ENCODE peak calls at places on chromosomes 16 and 17, in nine cellular contexts. W is AG04450; M is stimulated activated CD4-positive, alpha-beta T cell treated with anti-CD3 and anti-CD28 coated beads, Interleukin-4, amount 100 ng/mL, for 48 hours; I is caudate nucleus; Y is LNCaP clone FGC; X is NCI-H2081; U is NCI-H510A treated with DMSO at 0.1 percent for 48 hours; B is effector CD4-positive, alpha-beta T cell; L is anterior cingulate cortex. K is an unnamed sample.
A peak's percentile ranks its signal among the peaks of the same experiment; 100 is the strongest.

GRCh38 chr17:64777413-64778101 is 115.5 kb upstream of the SMURF2 start:
- DNase-seq in L (no peak), Y (no peak), U (no peak), W (no peak), X (no peak), B (no peak), I (peak; percentile 32), M (no peak), K (no peak)

GRCh38 chr17:75271955-75272847 is 1.2 kb upstream of the MIF4GD start:
- DNase-seq in B (no peak), L (no peak), Y (no peak), M (no peak), U (no peak), W (no peak), X (peak; percentile 21), I (peak; percentile 27), K (no peak)

GRCh38 chr17:9893606-9894005 is 11.5 kb downstream of the RCVRN start:
- DNase-seq in L (no peak), M (no peak), W (no peak), Y (no peak), I (no peak), U (no peak), X (no peak), B (no peak), K (no peak)

GRCh38 chr17:38511126-38512108 is 83.2 kb downstream of the ARHGAP23 start:
- DNase-seq in M (no peak), X (no peak), I (no peak), B (no peak), U (no peak), Y (no peak), L (no peak), W (no peak), K (no peak)

GRCh38 chr16:14306485-14307058 is 235.5 kb downstream of the MRTFB start:
- DNase-seq in B (no peak), X (no peak), L (no peak), Y (no peak), M (no peak), U (no peak), I (no peak), W (no peak), K (no peak)

GRCh38 chr16:51465026-51465425 is 314.0 kb upstream of the SALL1 start:
- DNase-seq in U (no peak), W (no peak), L (no peak), B (no peak), X (no peak), Y (no peak), I (no peak), M (no peak), K (no peak)

GRCh38 chr17:4678448-4679026 is 25.4 kb downstream of the PELP1 start:
- DNase-seq in W (peak; percentile 56), B (no peak), U (no peak), X (no peak), Y (peak; percentile 40), M (peak; percentile 19), L (no peak), I (no peak), K (no peak)

GRCh38 chr17:81403671-81404534 is 8.6 kb downstream of the BAHCC1 start:
- DNase-seq in U (no peak), W (no peak), L (no peak), B (no peak), I (peak; percentile 23), M (no peak), X (no peak), Y (no peak), K (no peak)

GRCh38 chr16:85554114-85554790 is 58.9 kb upstream of the GSE1 start:
- DNase-seq in U (peak; percentile 33), M (peak; percentile 63), Y (peak; percentile 56), W (no peak), I (peak; percentile 24), X (peak; percentile 72), L (peak; percentile 69), B (peak; percentile 62), K (no peak)

GRCh38 chr17:16466407-16466806 is 25.6 kb downstream of the LRRC75A start:
- DNase-seq in B (no peak), L (no peak), W (no peak), X (no peak), Y (no peak), M (no peak), U (no peak), I (no peak), K (no peak)

GRCh38 chr17:81094744-81095607 is 60.0 kb downstream of the BAIAP2 start:
- DNase-seq in L (peak; percentile 82), X (peak; percentile 63), I (peak; percentile 87), M (peak; percentile 75), W (peak; percentile 98), U (peak; percentile 58), B (peak; percentile 89), Y (no peak), K (peak; percentile 82)

GRCh38 chr16:4690946-4691665 is 2.3 kb upstream of the NUDT16L1 start:
- DNase-seq in B (no peak), U (no peak), L (no peak), W (no peak), I (no peak), X (no peak), M (no peak), Y (no peak), K (no peak)

GRCh38 chr17:1201132-1201702 is 21.4 kb upstream of the ABR start:
- DNase-seq in U (no peak), M (no peak), L (no peak), B (no peak), Y (no peak), W (no peak), I (no peak), X (no peak), K (no peak)

GRCh38 chr16:9658586-9658985 is 523.6 kb downstream of the GRIN2A start:
- DNase-seq in X (no peak), B (no peak), I (no peak), L (no peak), M (no peak), Y (no peak), W (no peak), U (no peak), K (no peak)

GRCh38 chr17:1180958-1181768 is 1.4 kb upstream of the ABR start:
- DNase-seq in I (peak; percentile 79), X (no peak), L (peak; percentile 74), Y (no peak), W (no peak), B (no peak), U (no peak), M (no peak), K (no peak)

GRCh38 chr16:88991813-88992350 is 14.9 kb upstream of the CBFA2T3 start:
- DNase-seq in B (no peak), L (no peak), I (no peak), X (no peak), M (no peak), W (no peak), Y (no peak), U (no peak), K (no peak)

GRCh38 chr16:50999181-50999580 is 151.9 kb downstream of the SALL1 start:
- DNase-seq in L (no peak), B (no peak), M (no peak), X (no peak), I (no peak), Y (no peak), U (no peak), W (no peak), K (no peak)

GRCh38 chr17:75561927-75562603 is 25.5 kb upstream of the MYO15B start:
- DNase-seq in Y (no peak), B (no peak), X (no peak), L (no peak), W (no peak), I (no peak), U (no peak), M (no peak), K (no peak)

GRCh38 chr16:64346080-64346479 is 775.8 kb downstream of the CDH11 start:
- DNase-seq in M (no peak), I (no peak), U (peak; percentile 3), W (no peak), L (no peak), Y (no peak), B (no peak), X (no peak), K (no peak)

GRCh38 chr16:28210979-28211505 is 723 bp downstream of the XPO6 start:
- DNase-seq in L (peak; percentile 42), W (no peak), B (peak; percentile 54), Y (no peak), X (peak; percentile 79), M (peak; percentile 66), U (peak; percentile 55), I (peak; percentile 47), K (no peak)

GRCh38 chr16:80015566-80015965 is 415.0 kb upstream of the MAF start:
- DNase-seq in I (no peak), M (no peak), X (no peak), B (no peak), Y (no peak), L (no peak), W (no peak), U (no peak), K (no peak)

GRCh38 chr16:66832190-66832589 is 1.4 kb upstream of the NAE1 start:
- DNase-seq in B (no peak), X (no peak), Y (no peak), W (no peak), M (no peak), U (no peak), L (no peak), I (no peak), K (no peak)

GRCh38 chr16:48113471-48113870 is 42.3 kb downstream of the ABCC12 start:
- DNase-seq in B (no peak), Y (no peak), M (no peak), U (no peak), W (no peak), L (no peak), I (no peak), X (no peak), K (no peak)

GRCh38 chr17:48541574-48542113 is 3.3 kb downstream of the HOXB2 start:
- DNase-seq in X (no peak), U (no peak), W (no peak), M (peak; percentile 42), B (peak; percentile 31), I (no peak), Y (no peak), L (no peak), K (no peak)

GRCh38 chr17:78780852-78781338 is 1.2 kb downstream of the CYTH1 start:
- DNase-seq in W (no peak), B (peak; percentile 40), I (no peak), L (no peak), Y (peak; percentile 70), X (no peak), U (no peak), M (no peak), K (no peak)

GRCh38 chr17:47703191-47703591 is 9.2 kb downstream of the TBKBP1 start:
- DNase-seq in B (no peak), L (no peak), W (no peak), Y (no peak), I (no peak), U (no peak), X (no peak), M (no peak), K (no peak)

GRCh38 chr16:11666108-11667055 is 1.9 kb upstream of the SNN start:
- DNase-seq in I (no peak), Y (no peak), X (no peak), W (no peak), B (no peak), L (no peak), M (no peak), U (no peak), K (no peak)

GRCh38 chr17:56756536-56756935 is 77.2 kb downstream of the C17orf67 start:
- DNase-seq in B (no peak), I (no peak), L (no peak), X (no peak), Y (no peak), W (peak; percentile 85), U (no peak), M (no peak), K (no peak)

GRCh38 chr16:11131706-11132105 is 124.3 kb downstream of the SOCS1 start:
- DNase-seq in X (no peak), B (no peak), L (no peak), M (no peak), I (peak; percentile 17), Y (no peak), U (no peak), W (no peak), K (no peak)

GRCh38 chr16:592518-593306 is 2.8 kb downstream of the RAB40C start:
- DNase-seq in U (peak; percentile 79), B (no peak), W (no peak), M (no peak), I (peak; percentile 72), L (peak; percentile 46), Y (no peak), X (peak; percentile 47), K (peak; percentile 74)

GRCh38 chr17:70752966-70753467 is 583.7 kb downstream of the KCNJ2 start:
- DNase-seq in Y (no peak), W (no peak), M (no peak), L (no peak), B (no peak), I (no peak), U (no peak), X (no peak), K (no peak)